ENCODE peak calls at places on chromosomes 12 and 14, in four cellular contexts. U is GM12878, B is GM23338, N is ovary. D is an unnamed sample.

GRCh38 chr14:99541677-99542470 is 60.7 kb downstream of the CCNK start:
- DNase-seq in U (no peak), B (no peak), N (no peak), D (peak; percentile 66)

GRCh38 chr14:90288646-90289355 is 32.4 kb downstream of the PSMC1 start:
- DNase-seq in U (no peak), B (no peak), N (no peak), D (peak; percentile 73)

GRCh38 chr14:60197629-60198318 is 32.6 kb upstream of the DHRS7 start:
- DNase-seq in U (no peak), B (no peak), N (no peak), D (no peak)

GRCh38 chr12:113129664-113130456 is 5.7 kb downstream of the RASAL1 start:
- DNase-seq in U (no peak), B (no peak), N (no peak), D (no peak)

GRCh38 chr14:26448181-26448855 is 149.5 kb downstream of the NOVA1 start:
- DNase-seq in U (no peak), B (no peak), N (no peak), D (peak; percentile 74)

GRCh38 chr14:99571303-99571986 is 32.6 kb downstream of the CCDC85C start:
- DNase-seq in U (no peak), B (no peak), N (no peak), D (peak; percentile 42)

GRCh38 chr12:41302979-41303403 is 114.9 kb downstream of the PDZRN4 start:
- DNase-seq in U (peak; percentile 2), B (no peak), N (no peak), D (no peak)

GRCh38 chr14:73457050-73457934 is 1.1 kb downstream of the NUMB start:
- DNase-seq in U (no peak), B (peak; percentile 66), N (no peak), D (peak; percentile 59)

GRCh38 chr12:128684357-128684756 is 139.4 kb downstream of the SLC15A4 start:
- DNase-seq in U (no peak), B (no peak), N (no peak), D (no peak)

GRCh38 chr12:3045494-3045893 is 31.7 kb upstream of the TSPAN9 start:
- DNase-seq in U (no peak), B (no peak), N (no peak), D (no peak)

GRCh38 chr12:73384592-73384991 is 1112.4 kb downstream of the TRHDE start:
- DNase-seq in U (no peak), B (no peak), N (no peak), D (no peak)

GRCh38 chr14:20332386-20332945 is 613 bp downstream of the CCNB1IP1 start:
- DNase-seq in U (no peak), B (peak; percentile 31), N (no peak), D (no peak)

GRCh38 chr14:31760277-31760676 is 199.1 kb downstream of the NUBPL start:
- DNase-seq in U (no peak), B (no peak), N (no peak), D (no peak)

GRCh38 chr14:82855912-82856381 is 1322.3 kb upstream of the SEL1L start:
- DNase-seq in U (no peak), B (peak; percentile 34), N (no peak), D (peak; percentile 21)

GRCh38 chr14:34614638-34615037 is 15.3 kb downstream of the SNX6 start:
- DNase-seq in U (no peak), B (no peak), N (no peak), D (no peak)

GRCh38 chr12:55899035-55899434 is 28.7 kb downstream of the PYM1 start:
- DNase-seq in U (no peak), B (no peak), N (no peak), D (no peak)

GRCh38 chr14:106844608-106845285 is 1318.4 kb downstream of the TMEM121 start:
- DNase-seq in U (no peak), B (no peak), N (peak; percentile 82), D (peak; percentile 19)

GRCh38 chr14:23306113-23306411 is 571 bp upstream of the BCL2L2 start:
- DNase-seq in U (no peak), B (peak; percentile 38), N (no peak), D (no peak)

GRCh38 chr14:52926994-52927393 is 23.9 kb downstream of the FERMT2 start:
- DNase-seq in U (no peak), B (no peak), N (no peak), D (no peak)

GRCh38 chr12:88182431-88182830 is 40.3 kb downstream of the TMTC3 start:
- DNase-seq in U (no peak), B (no peak), N (no peak), D (no peak)

GRCh38 chr14:89349196-89350008 is 67.6 kb downstream of the FOXN3 start:
- DNase-seq in U (no peak), B (peak; percentile 94), N (no peak), D (peak; percentile 98)

GRCh38 chr14:69612759-69613145 is 1.4 kb downstream of the SUSD6 start:
- DNase-seq in U (no peak), B (no peak), N (no peak), D (no peak)

DNA sequence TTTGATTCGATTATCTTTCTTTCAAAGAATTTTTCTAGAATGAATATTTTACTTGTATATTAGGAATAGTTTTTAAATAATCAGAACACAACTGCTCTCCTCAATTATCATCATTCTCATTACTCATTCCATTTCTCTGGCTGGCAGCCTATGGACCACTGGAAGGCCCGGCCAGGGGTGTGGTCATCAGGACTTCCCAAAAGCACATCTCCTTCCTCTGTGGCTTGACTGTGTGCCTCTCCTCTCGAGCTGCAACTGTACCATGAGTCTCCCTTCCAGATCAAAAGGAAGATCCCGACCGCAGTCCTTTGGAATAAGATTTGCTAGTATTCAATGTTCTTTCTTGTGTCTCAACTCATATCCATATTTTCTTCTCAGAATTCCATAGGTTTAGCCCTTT is 42.7 kb downstream of the DYRK2 start:
- DNase-seq in U (no peak), B (no peak), N (no peak), D (no peak)
- H3K4me1 ChIP-seq in U (peaks cover 5% of the 10 kb centered on the region), B (no peaks in the 10 kb centered on the region), N (no peaks in the 10 kb centered on the region), D (no peaks in the 10 kb centered on the region)

GRCh38 chr12:51950682-51951198 is 759 bp upstream of the ACVR1B start:
- DNase-seq in U (no peak), B (no peak), N (no peak), D (no peak)
- H3K4me1 ChIP-seq in U (peaks cover 4% of the 10 kb centered on the region), B (peaks cover 10% of the 10 kb centered on the region), N (peaks cover 7% of the 10 kb centered on the region), D (peaks cover 5% of the 10 kb centered on the region)

DNA sequence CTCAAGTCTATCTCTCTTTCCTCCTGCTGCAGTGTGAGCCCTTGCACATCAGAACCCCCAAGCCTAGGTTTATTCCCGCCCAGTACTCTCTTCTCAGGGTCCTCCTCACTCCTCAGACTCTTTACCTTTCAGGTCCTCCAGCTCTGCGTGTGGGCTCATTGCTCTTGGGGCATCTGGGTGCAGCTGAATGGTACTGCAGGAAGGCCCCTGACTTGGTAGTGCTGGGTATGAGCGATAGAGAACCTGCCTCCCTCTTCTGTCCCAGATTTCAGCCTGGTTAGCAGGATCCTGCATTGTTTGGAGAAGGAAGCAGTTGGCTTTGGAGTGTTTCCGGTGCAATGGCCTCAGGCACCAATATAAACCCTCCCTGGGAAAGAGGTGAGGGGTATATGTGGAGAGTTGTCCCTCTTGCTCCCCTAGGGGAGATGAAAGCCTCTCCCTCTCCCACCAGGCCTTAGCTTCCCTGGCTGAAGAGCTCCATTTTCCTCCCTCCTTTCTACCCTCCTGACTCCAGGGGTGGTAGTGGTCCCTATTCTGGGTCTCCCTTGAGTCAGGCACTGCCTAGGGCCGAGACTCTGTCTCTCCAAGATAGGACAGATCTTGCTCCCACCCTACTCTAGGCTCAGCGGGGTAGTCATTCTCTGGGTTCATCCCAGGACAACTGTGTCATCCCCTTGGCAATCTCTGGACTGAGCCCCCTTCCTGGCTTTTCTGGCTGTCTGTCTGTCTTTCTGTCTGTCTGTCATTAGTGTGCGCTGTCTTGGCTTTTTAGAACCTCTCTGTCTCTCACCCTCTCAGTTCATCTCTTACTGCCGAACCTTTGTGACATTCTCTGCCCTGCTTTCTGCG is 3.8 kb downstream of the LRP1 start:
- DNase-seq in U (no peak), B (peak; percentile 30), N (no peak), D (peak; percentile 87)
- H3K4me1 ChIP-seq in U (peaks cover 6% of the 10 kb centered on the region), B (peaks cover 60% of the 10 kb centered on the region), N (peaks cover 30% of the 10 kb centered on the region), D (peaks cover 42% of the 10 kb centered on the region)

DNA sequence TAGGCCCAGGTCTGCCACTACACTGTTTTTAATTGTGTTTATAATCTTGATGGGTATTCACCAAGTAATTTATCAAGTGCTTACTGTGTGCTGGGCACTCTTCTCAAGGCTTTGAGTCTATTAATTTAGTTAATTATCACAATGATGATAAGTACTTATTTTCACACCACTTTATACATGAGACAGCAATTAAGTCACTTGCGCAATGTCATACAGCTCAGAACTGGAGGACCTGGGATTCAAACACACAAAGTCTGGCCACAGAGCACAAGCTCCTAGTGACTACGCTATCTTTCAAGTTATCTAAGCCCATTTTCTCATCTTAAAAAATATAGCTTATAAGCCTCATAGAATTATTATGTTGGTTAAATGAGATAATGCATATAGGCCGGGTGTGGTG is 85.0 kb downstream of the LLPH start:
- DNase-seq in U (no peak), B (no peak), N (no peak), D (no peak)
- H3K4me1 ChIP-seq in U (peaks cover 27% of the 10 kb centered on the region), B (no peaks in the 10 kb centered on the region), N (peaks cover 2% of the 10 kb centered on the region), D (peaks cover 2% of the 10 kb centered on the region)

DNA sequence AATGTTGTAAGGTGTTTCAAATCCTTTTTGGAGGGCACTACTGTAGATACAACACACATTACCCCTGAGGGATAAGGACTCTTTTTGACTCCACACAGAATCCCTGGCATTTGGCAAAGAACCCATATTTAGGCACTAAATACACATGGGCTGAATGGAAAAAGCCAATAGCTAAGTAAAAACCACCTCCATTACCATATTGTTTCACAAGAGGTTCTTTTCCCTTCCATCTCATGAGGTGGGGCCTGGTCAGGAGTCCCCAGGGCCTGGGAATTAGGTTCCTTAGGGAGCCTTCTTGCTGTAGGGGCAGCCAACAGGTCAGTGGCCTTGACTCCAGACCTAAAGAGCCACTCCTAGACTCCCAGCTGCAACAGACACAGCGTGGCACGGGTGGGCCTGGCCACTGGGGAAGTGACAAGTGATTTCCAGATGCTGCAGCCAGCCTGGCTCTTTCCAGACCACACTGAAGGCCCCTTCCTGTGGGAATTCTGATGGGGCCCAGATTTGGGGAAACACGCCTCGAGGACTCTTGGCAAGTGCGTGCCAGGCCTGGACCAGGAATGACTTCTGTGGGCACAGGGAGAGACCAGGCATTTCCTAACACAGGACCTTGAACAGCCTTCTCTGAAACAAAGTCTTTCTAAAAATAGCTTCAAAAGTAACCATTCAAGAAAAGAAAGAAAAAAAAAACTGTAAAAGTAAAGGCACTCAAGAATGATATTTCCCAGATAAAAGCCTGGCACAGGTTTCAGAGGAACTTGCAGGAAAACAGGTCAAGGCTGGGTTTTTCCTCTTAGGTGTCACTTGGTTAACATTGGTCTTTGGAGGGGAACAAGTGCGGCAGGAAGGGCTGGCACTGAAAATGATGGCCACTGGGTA is 18.1 kb downstream of the SSH1 start:
- DNase-seq in U (no peak), B (no peak), N (no peak), D (no peak)
- H3K4me1 ChIP-seq in U (peaks cover 21% of the 10 kb centered on the region), B (peaks cover 19% of the 10 kb centered on the region), N (peaks cover 21% of the 10 kb centered on the region), D (peaks cover 39% of the 10 kb centered on the region)

DNA sequence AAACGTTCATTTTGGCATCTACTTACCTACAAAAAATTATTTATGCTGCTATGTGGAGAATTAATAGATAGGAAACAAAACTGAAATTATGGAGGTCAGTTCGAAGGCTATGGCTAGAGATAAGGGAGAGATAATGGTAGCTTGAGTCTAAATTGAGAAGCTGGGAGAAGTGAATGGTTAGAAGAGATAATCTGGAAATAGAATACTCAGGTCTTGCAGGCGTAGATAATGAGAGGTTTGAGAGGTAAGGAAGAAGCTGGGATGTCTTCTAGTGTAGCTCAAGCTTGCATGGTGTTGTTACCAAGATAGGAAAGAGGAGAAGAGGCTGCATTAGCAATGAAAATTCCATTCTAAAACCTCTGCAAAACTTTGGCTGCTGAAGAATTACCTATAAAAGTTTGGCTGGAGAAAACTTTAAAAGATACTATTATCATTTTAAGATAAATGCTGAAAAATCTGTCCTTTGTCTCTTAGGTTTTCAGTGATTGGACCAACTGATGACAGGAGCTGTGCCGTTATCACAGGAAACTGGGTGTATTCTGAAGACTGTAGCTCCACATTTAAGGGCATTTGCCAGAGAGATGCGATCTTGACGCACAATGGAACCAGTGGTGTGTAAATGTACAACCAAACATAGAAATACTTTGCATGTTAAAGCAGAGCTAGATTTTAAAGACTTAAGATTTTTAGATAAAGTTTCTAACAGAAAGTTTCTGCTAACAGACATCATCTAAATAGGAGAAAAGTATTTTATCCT is 14.1 kb downstream of the KLRF2 start:
- DNase-seq in U (no peak), B (no peak), N (no peak), D (no peak)
- H3K4me1 ChIP-seq in U (no peaks in the 10 kb centered on the region), B (no peaks in the 10 kb centered on the region), N (no peaks in the 10 kb centered on the region), D (no peaks in the 10 kb centered on the region)

GRCh38 chr12:49967777-49968250 is 4.9 kb upstream of the AQP6 start:
- DNase-seq in U (no peak), B (peak; percentile 58), N (no peak), D (no peak)
- H3K4me1 ChIP-seq in U (peaks cover 8% of the 10 kb centered on the region), B (no peaks in the 10 kb centered on the region), N (peaks cover 10% of the 10 kb centered on the region), D (peaks cover 10% of the 10 kb centered on the region)

D was measured in SJCRH30.